ENCODE peak calls at places on chromosomes 11 and 22, in five cellular contexts. A, E, G, S and U are unnamed samples.

GRCh38 chr11:85965202-85965601 is 103.7 kb downstream of the PICALM start:
- DNase-seq in A (peak), E (peak), G (no peak), S (no peak), U (no peak)

GRCh38 chr11:63534076-63534475 is 2.5 kb upstream of the PLAAT4 start:
- DNase-seq in A (no peak), E (no peak), G (no peak), S (no peak), U (no peak)

GRCh38 chr11:102117472-102118113 is 7.3 kb downstream of the YAP1 start:
- DNase-seq in A (peak), E (peak), G (no peak), S (no peak), U (no peak)

GRCh38 chr11:57249384-57250319 is 12.6 kb upstream of the APLNR start:
- DNase-seq in A (peak), E (peak), G (no peak), S (no peak), U (peak)

GRCh38 chr11:59224419-59224928 is 11.7 kb upstream of the MPEG1 start:
- DNase-seq in A (peak), E (no peak), G (no peak), S (no peak), U (no peak)

GRCh38 chr11:62536301-62536957 is 10.2 kb downstream of the AHNAK start:
- DNase-seq in A (no peak), E (no peak), G (no peak), S (no peak), U (no peak)

GRCh38 chr11:112852141-112852853 is 108.9 kb upstream of the NCAM1 start:
- DNase-seq in A (no peak), E (no peak), G (no peak), S (no peak), U (no peak)

GRCh38 chr22:46107089-46107664 is 43.1 kb upstream of the PPARA start:
- DNase-seq in A (no peak), E (no peak), G (no peak), S (no peak), U (no peak)

GRCh38 chr22:30304495-30305244 is 15.4 kb upstream of the CASTOR1 start:
- DNase-seq in A (no peak), E (no peak), G (no peak), S (no peak), U (no peak)

GRCh38 chr11:71064183-71064582 is 188.2 kb downstream of the SHANK2 start:
- DNase-seq in A (no peak), E (no peak), G (no peak), S (no peak), U (no peak)

GRCh38 chr11:112511271-112511670 is 250.6 kb upstream of the PLET1 start:
- DNase-seq in A (no peak), E (no peak), G (no peak), S (no peak), U (no peak)

GRCh38 chr11:71247551-71248250 is 4.7 kb downstream of the SHANK2 start:
- DNase-seq in A (peak), E (no peak), G (peak), S (no peak), U (no peak)

GRCh38 chr22:46297151-46297819 is 615 bp downstream of the GTSE1 start:
- DNase-seq in A (peak), E (peak), G (no peak), S (no peak), U (no peak)

GRCh38 chr11:10305262-10305963 is 540 bp downstream of the ADM start:
- DNase-seq in A (no peak), E (peak), G (peak), S (no peak), U (no peak)

GRCh38 chr22:44438481-44439131 is 59.4 kb downstream of the RTL6 start:
- DNase-seq in A (no peak), E (no peak), G (no peak), S (no peak), U (no peak)

GRCh38 chr11:75246673-75247350 is 6.2 kb downstream of the TPBGL start:
- DNase-seq in A (no peak), E (no peak), G (peak), S (no peak), U (no peak)

GRCh38 chr11:96197221-96197620 is 145.8 kb downstream of the MAML2 start:
- DNase-seq in A (no peak), E (no peak), G (no peak), S (no peak), U (no peak)

GRCh38 chr11:35969089-35970046 is 25.5 kb downstream of the LDLRAD3 start:
- DNase-seq in A (peak), E (peak), G (no peak), S (no peak), U (no peak)

GRCh38 chr22:43616645-43617044 is 195.5 kb downstream of the EFCAB6 start:
- DNase-seq in A (no peak), E (no peak), G (no peak), S (no peak), U (no peak)

GRCh38 chr11:4134844-4135243 is 40.2 kb downstream of the RRM1 start:
- DNase-seq in A (peak), E (peak), G (no peak), S (no peak), U (no peak)

GRCh38 chr11:11584446-11584810 is 37.4 kb downstream of the GALNT18 start:
- DNase-seq in A (peak), E (peak), G (peak), S (no peak), U (no peak)

GRCh38 chr22:28829358-28830181 is 29.2 kb upstream of the XBP1 start:
- DNase-seq in A (peak), E (peak), G (peak), S (peak), U (peak)

GRCh38 chr22:47355776-47356432 is 593.5 kb downstream of the TBC1D22A start:
- DNase-seq in A (no peak), E (no peak), G (no peak), S (no peak), U (no peak)

GRCh38 chr11:76391039-76391438 is 9.9 kb downstream of the GVQW3 start:
- DNase-seq in A (no peak), E (no peak), G (no peak), S (no peak), U (no peak)

GRCh38 chr11:95704865-95705264 is 84.7 kb downstream of the FAM76B start:
- DNase-seq in A (no peak), E (no peak), G (no peak), S (no peak), U (no peak)

GRCh38 chr11:62427630-62428233 is 8.9 kb downstream of the SCGB1A1 start:
- DNase-seq in A (peak), E (peak), G (no peak), S (no peak), U (no peak)

GRCh38 chr11:26820739-26821138 is 98.9 kb upstream of the SLC5A12 start:
- DNase-seq in A (peak), E (peak), G (no peak), S (no peak), U (no peak)

GRCh38 chr11:120942701-120943100 is 81.2 kb upstream of the TBCEL start:
- DNase-seq in A (no peak), E (no peak), G (no peak), S (no peak), U (no peak)

GRCh38 chr22:38911434-38911833 is 39.4 kb upstream of the CBX6 start:
- DNase-seq in A (no peak), E (no peak), G (no peak), S (no peak), U (no peak)

GRCh38 chr11:17387811-17388210 is 648 bp downstream of the KCNJ11 start:
- DNase-seq in A (no peak), E (no peak), G (no peak), S (no peak), U (no peak)

GRCh38 chr11:3121931-3122774 is 43.0 kb downstream of the OSBPL5 start:
- DNase-seq in A (no peak), E (no peak), G (peak), S (no peak), U (no peak)

GRCh38 chr11:3121416-3121815 is 43.7 kb downstream of the OSBPL5 start:
- DNase-seq in A (no peak), E (no peak), G (peak), S (no peak), U (no peak)

GRCh38 chr11:3123761-3124733 is 41.1 kb downstream of the OSBPL5 start:
- DNase-seq in A (peak), E (peak), G (no peak), S (no peak), U (no peak)

GRCh38 chr11:3123316-3123715 is 41.8 kb downstream of the OSBPL5 start:
- DNase-seq in A (no peak), E (no peak), G (peak), S (no peak), U (no peak)

GRCh38 chr11:3122775-3123201 is 42.3 kb downstream of the OSBPL5 start:
- DNase-seq in A (no peak), E (no peak), G (no peak), S (no peak), U (no peak)
- H2BK15ac ChIP-seq in A (no peak), E (no peak), G (no peak), S (no peak), U (no peak)

GRCh38 chr11:103807806-103808205 is 228.6 kb upstream of the DDI1 start:
- DNase-seq in A (no peak), E (peak), G (no peak), S (no peak), U (no peak)

GRCh38 chr11:103803062-103803461 is 233.4 kb upstream of the DDI1 start:
- DNase-seq in A (peak), E (peak), G (no peak), S (no peak), U (no peak)

GRCh38 chr11:103806130-103806900 is 230.1 kb upstream of the DDI1 start:
- DNase-seq in A (peak), E (peak), G (no peak), S (no peak), U (no peak)

GRCh38 chr11:103808246-103808645 is 228.2 kb upstream of the DDI1 start:
- DNase-seq in A (no peak), E (peak), G (no peak), S (no peak), U (no peak)

DNA sequence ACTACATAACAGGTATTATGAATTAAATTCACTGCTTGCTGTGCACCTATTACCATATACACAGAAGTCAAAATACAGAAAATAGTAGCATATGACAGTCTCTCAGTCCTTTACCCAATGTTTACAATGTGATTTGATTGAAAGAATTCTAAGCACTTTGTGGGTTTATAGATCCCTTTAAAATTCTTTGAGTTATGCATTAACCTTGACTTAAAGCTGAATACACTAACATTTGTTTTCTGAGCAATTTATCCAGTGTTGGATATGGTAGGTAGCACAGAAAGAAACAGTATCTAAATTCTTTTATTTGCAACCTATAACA is 230.8 kb upstream of the DDI1 start:
- DNase-seq in A (no peak), E (no peak), G (no peak), S (no peak), U (no peak)
- H4K91ac ChIP-seq in A (no peak), E (no peak), G (no peak), S (no peak), U (no peak)

GRCh38 chr11:14373941-14374646 is 15.1 kb upstream of the RRAS2 start:
- DNase-seq in A (no peak), E (peak), G (no peak), S (no peak), U (no peak)
- H2BK15ac ChIP-seq in A (no peak), E (peak), G (no peak), S (no peak), U (no peak)

DNA sequence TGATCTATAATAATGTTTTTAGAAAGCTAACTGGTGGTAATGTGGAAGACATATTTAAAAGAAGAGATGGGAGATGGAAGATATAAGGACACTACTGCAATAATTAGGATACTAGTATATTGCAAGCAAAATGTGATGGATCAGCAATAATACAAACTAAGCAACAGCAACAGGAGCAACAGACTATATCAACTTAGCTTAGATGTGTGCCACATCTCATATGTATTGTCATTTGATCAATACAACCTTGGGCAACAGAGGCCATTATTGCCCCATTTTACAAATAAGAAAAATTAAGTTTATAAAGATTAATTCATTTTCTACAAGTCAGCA is 4.2 kb downstream of the FCHSD2 start:
- DNase-seq in A (no peak), E (no peak), G (no peak), S (no peak), U (no peak)
- H4K91ac ChIP-seq in A (no peak), E (no peak), G (no peak), S (no peak), U (no peak)